ENCODE peak calls at places on chromosomes 13 and 19, in five cellular contexts. J is PC-9, R is ovary, O is aorta, H is thoracic aorta. G is an unnamed sample.
A peak's percentile ranks its signal among the peaks of the same experiment; 100 is the strongest.

GRCh38 chr19:56116606-56117005 is 4.5 kb downstream of the ZNF787 start:
- DNase-seq in J (no peak), R (no peak), O (no peak), H (no peak), G (no peak)

GRCh38 chr19:49758292-49758691 is 4.8 kb downstream of the TSKS start:
- DNase-seq in J (no peak), R (peak; percentile 44), O (no peak), H (no peak), G (no peak)

GRCh38 chr13:68908879-68909278 is 1198.7 kb upstream of the ATXN8OS start:
- DNase-seq in J (no peak), R (no peak), O (no peak), H (no peak), G (no peak)

GRCh38 chr13:28684257-28684656 is 25.3 kb downstream of the POMP start:
- DNase-seq in J (no peak), R (no peak), O (no peak), H (no peak), G (no peak)

GRCh38 chr13:67775359-67775758 is 545.2 kb upstream of the PCDH9 start:
- DNase-seq in J (no peak), R (no peak), O (no peak), H (no peak), G (no peak)

GRCh38 chr19:893775-894090 is 449 bp downstream of the RNU6-9 start:
- DNase-seq in J (no peak), R (no peak), O (no peak), H (no peak), G (no peak)

GRCh38 chr13:99113351-99113750 is 87.3 kb upstream of the UBAC2 start:
- DNase-seq in J (no peak), R (no peak), O (no peak), H (no peak), G (no peak)

GRCh38 chr19:48946789-48947542 is 7.7 kb upstream of the BAX start:
- DNase-seq in J (no peak), R (no peak), O (no peak), H (no peak), G (no peak)

GRCh38 chr19:11025997-11026396 is 63.3 kb upstream of the LDLR start:
- DNase-seq in J (no peak), R (no peak), O (no peak), H (no peak), G (no peak)

GRCh38 chr19:7106711-7107657 is 37.5 kb downstream of the ZNF557 start:
- DNase-seq in J (no peak), R (no peak), O (no peak), H (no peak), G (no peak)

GRCh38 chr13:77478645-77478997 is 56.9 kb upstream of the SCEL start:
- DNase-seq in J (no peak), R (no peak), O (no peak), H (no peak), G (no peak)

GRCh38 chr13:42177189-42177588 is 94.8 kb upstream of the AKAP11 start:
- DNase-seq in J (no peak), R (no peak), O (no peak), H (no peak), G (no peak)

GRCh38 chr13:51998723-51999471 is 12.4 kb downstream of the ATP7B start:
- DNase-seq in J (no peak), R (no peak), O (no peak), H (no peak), G (no peak)

GRCh38 chr13:79782541-79783216 is 301.7 kb downstream of the NDFIP2 start:
- DNase-seq in J (no peak), R (peak; percentile 42), O (peak; percentile 53), H (no peak), G (peak; percentile 68)

GRCh38 chr19:33821871-33822270 is 25.2 kb downstream of the KCTD15 start:
- DNase-seq in J (no peak), R (no peak), O (no peak), H (no peak), G (no peak)

GRCh38 chr19:30870861-30871260 is 478.4 kb downstream of the TSHZ3 start:
- DNase-seq in J (no peak), R (peak; percentile 21), O (no peak), H (no peak), G (no peak)

GRCh38 chr13:28147489-28147888 is 9.1 kb downstream of the PAN3 start:
- DNase-seq in J (no peak), R (no peak), O (no peak), H (no peak), G (no peak)

GRCh38 chr13:99158846-99159245 is 41.8 kb upstream of the UBAC2 start:
- DNase-seq in J (no peak), R (no peak), O (no peak), H (no peak), G (no peak)

GRCh38 chr19:44607049-44607448 is 6.3 kb upstream of the IGSF23 start:
- DNase-seq in J (no peak), R (no peak), O (no peak), H (no peak), G (no peak)

GRCh38 chr19:45446295-45446694 is 21.5 kb upstream of the FOSB start:
- DNase-seq in J (no peak), R (no peak), O (no peak), H (no peak), G (no peak)

GRCh38 chr19:54470991-54471782 is 1.9 kb downstream of the CDC42EP5 start:
- DNase-seq in J (peak; percentile 43), R (no peak), O (peak; percentile 59), H (no peak), G (no peak)

GRCh38 chr13:23949200-23949599 is 51.9 kb upstream of the C1QTNF9B start:
- DNase-seq in J (no peak), R (no peak), O (no peak), H (no peak), G (no peak)

GRCh38 chr19:48836089-48837017 is at the start of gene HSD17B14:
- DNase-seq in J (peak; percentile 84), R (peak; percentile 73), O (peak; percentile 74), H (no peak), G (no peak)

GRCh38 chr13:91719033-91719432 is 320.6 kb downstream of the GPC5 start:
- DNase-seq in J (no peak), R (no peak), O (no peak), H (no peak), G (no peak)

DNA sequence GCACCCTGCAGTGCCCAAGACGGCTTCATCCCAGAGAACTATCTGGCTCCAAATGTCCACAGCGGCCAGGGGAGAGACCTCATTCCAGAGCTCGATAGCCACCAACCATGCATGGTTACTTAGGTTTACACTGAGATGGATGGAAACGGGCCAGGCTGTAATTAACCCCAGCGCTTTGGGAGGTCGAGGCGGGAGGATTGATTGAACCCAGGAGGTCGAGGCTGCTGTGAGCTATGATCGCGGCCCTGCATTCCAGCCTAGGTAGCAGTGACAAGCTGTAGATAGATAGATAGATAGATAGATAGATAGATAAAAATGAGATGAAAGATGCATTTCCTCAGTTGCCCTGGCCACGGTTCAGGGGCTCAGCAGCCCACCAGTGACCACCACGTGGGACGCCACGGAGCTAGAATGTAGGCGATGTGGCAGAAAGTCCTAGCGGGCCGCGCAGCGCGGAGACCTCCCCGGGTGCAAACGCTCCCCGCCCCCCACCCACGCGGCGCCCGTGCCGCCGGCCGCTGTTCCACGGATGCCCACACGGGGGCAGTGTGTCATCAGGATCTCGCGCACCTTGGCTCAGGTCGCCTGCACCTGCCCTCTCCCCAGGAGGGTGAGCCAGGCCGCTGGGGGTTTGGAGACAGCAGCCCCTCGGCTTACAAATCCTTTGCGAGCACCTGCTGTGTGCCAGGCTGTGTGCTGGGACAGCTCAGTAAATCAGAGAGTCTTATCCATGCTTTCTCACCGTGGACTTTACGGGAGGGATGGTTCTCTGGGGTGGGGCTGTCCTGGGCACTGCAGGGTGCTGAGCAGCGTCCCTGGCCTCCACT is 13.5 kb upstream of the TLE5 start:
- DNase-seq in J (peak; percentile 49), R (no peak), O (no peak), H (no peak), G (peak; percentile 58)
- H3K4me3 ChIP-seq in J (no peak overlapping the region), R (no peak overlapping the region), O (no peak overlapping the region), H (no peak overlapping the region), G (no peak overlapping the region)

DNA sequence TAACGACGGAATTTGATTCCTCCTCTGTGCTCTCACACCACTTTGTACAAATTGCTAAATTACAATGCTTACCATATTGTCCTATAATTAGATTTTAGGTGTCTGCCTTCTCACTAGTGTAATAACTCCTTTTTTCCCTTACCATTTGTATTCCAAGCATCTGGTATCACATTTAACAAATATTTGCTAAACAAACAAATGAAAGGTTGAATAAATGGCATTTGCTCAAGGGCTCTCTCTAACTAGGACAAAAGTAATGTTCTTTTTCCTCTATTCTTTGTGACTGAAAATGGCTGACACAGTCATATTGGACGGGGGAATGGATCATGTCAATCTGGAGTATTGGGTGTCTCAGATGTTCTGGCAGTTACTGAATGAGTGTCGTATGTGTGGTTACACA is 99.7 kb downstream of the ENOX1 start:
- DNase-seq in J (no peak), R (no peak), O (no peak), H (no peak), G (no peak)
- H3K27ac ChIP-seq in J (no peak overlapping the region), R (no peak overlapping the region), O (no peak overlapping the region), H (no peak overlapping the region), G (peak overlapping the region; percentile 54)

GRCh38 chr19:14612657-14613056 is 29.8 kb downstream of the CLEC17A start:
- DNase-seq in J (no peak), R (no peak), O (no peak), H (no peak), G (no peak)
- H3K27me3 ChIP-seq in J (peaks cover 6% of the 10 kb centered on the region), R (no peaks in the 10 kb centered on the region), O (no peaks in the 10 kb centered on the region), H (no peaks in the 10 kb centered on the region), G (no peaks in the 10 kb centered on the region)

DNA sequence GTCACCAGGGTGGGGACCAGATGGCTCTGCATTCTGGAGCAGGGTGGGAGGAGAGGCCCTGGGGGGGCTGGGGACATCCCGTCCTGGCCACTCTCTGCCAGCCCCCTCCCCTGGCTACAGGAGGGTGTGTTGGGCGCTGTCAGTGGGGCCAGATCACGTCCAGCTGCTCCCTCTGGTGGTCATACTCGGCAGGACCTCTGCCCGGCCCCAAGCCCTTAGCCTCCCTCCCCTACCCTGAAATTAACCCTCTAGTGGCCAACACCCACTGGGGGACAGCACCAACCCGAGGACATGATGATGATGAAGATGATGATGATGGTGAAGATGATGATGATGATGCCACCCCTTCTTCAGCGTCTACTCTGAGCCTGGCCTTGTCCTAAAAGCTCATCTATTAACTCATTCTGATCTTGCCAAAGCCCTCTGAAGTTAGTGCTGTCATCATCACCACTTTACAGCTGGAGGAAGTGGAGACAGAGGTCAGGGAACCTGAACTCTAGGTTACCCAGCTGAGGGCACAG is 590 bp upstream of the LGI4 start:
- DNase-seq in J (peak; percentile 71), R (peak; percentile 69), O (peak; percentile 87), H (no peak), G (peak; percentile 73)
- H3K4me3 ChIP-seq in J (no peak overlapping the region), R (peak overlapping the region; percentile 27), O (no peak overlapping the region), H (peak overlapping the region; percentile 62), G (no peak overlapping the region)

DNA sequence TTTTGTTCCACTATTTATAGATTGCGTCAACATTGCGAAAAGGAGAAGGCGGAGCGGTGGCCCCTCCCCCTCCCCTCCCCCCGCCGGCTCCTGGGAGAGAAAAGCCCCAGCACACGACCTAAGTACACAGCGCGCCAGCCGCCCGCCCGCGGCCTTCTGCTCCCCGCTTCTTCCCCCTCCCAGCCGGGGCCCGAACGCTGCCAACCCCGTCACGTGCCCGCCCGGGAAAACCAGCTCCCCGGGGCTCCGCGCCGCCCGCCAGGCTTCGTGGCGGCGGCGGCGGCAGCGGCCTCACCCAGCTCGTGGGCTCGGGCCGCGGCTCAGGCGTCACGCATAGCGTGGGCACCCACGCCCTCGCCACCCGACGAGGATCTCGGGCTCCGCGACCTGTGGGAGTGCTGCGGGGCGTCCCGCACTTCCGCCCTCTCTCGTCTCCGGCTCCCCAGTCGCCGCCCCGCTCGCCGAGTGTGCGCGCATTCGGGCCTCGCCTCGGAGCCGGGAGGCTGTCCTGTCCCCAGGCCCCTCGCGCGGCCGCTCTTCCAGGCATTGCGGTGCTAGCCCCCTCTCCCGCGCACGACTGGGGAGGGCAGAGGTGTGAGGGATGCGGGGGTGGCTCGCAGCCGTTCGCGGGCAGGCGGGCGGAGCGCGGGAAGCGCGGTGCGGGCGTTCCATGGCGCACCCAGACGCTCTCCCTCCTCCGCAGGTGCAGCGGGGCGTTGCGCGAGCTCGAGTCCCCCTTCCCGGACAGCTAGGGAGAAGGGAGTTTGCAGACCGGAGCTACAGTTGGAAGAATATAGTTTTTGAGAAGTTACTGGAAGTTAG is 110.5 kb downstream of the KCNRG start:
- DNase-seq in J (peak; percentile 82), R (peak; percentile 89), O (peak; percentile 96), H (peak; percentile 70), G (peak; percentile 92)
- H3K27ac ChIP-seq in J (peak overlapping the region; percentile 80), R (peak overlapping the region; percentile 68), O (peak overlapping the region; percentile 99), H (peak overlapping the region; percentile 98), G (peak overlapping the region; percentile 98)